ENCODE peak calls at places on chromosomes 4 and X, in five cellular contexts. One of them, this sample, is unnamed.

GRCh38 chr4:70931359-70931758 is 29.2 kb downstream of the MOB1B start:
- DNase-seq in HepG2: no peak
- DNase-seq in HCT116: no peak
- DNase-seq in K562: no peak
- DNase-seq in GM12878: no peak
- DNase-seq in this sample: no peak

GRCh38 chrX:32562261-32562660 is 649.1 kb downstream of the DMD start:
- DNase-seq in GM12878: no peak
- DNase-seq in K562: no peak
- DNase-seq in HCT116: no peak
- DNase-seq in HepG2: no peak
- DNase-seq in this sample: no peak

GRCh38 chr4:56979674-56980073 is 978 bp downstream of the POLR2B start:
- DNase-seq in HepG2: peak
- DNase-seq in HCT116: no peak
- DNase-seq in GM12878: no peak
- DNase-seq in K562: no peak
- DNase-seq in this sample: no peak

GRCh38 chr4:43457866-43458265 is 565.4 kb downstream of the GRXCR1 start:
- DNase-seq in HepG2: no peak
- DNase-seq in K562: no peak
- DNase-seq in GM12878: no peak
- DNase-seq in HCT116: no peak
- DNase-seq in this sample: peak

GRCh38 chrX:107766470-107767140 is 9.0 kb downstream of the TSC22D3 start:
- DNase-seq in HCT116: no peak
- DNase-seq in K562: no peak
- DNase-seq in GM12878: no peak
- DNase-seq in HepG2: no peak
- DNase-seq in this sample: peak

GRCh38 chr4:184416913-184417734 is 57.2 kb downstream of the IRF2 start:
- DNase-seq in HepG2: no peak
- DNase-seq in HCT116: no peak
- DNase-seq in K562: no peak
- DNase-seq in GM12878: peak
- DNase-seq in this sample: no peak

GRCh38 chr4:89099034-89099433 is 12.3 kb upstream of the TIGD2 start:
- DNase-seq in K562: no peak
- DNase-seq in GM12878: no peak
- DNase-seq in HepG2: no peak
- DNase-seq in HCT116: no peak
- DNase-seq in this sample: no peak

GRCh38 chr4:111991163-111991562 is 154.1 kb upstream of the FAM241A start:
- DNase-seq in K562: no peak
- DNase-seq in GM12878: peak
- DNase-seq in HCT116: no peak
- DNase-seq in HepG2: no peak
- DNase-seq in this sample: no peak

GRCh38 chrX:29453333-29453732 is 762.0 kb upstream of the MAGEB2 start:
- DNase-seq in K562: no peak
- DNase-seq in GM12878: no peak
- DNase-seq in HCT116: no peak
- DNase-seq in HepG2: no peak
- DNase-seq in this sample: no peak

GRCh38 chr4:87133183-87133582 is 87.2 kb downstream of the KLHL8 start:
- DNase-seq in GM12878: no peak
- DNase-seq in HepG2: no peak
- DNase-seq in K562: no peak
- DNase-seq in HCT116: no peak
- DNase-seq in this sample: no peak

GRCh38 chrX:135688137-135688536 is 25.3 kb upstream of the CT45A1 start:
- DNase-seq in K562: no peak
- DNase-seq in GM12878: no peak
- DNase-seq in HepG2: no peak
- DNase-seq in HCT116: peak
- DNase-seq in this sample: no peak

GRCh38 chr4:22465996-22466395 is 49.9 kb downstream of the ADGRA3 start:
- DNase-seq in K562: no peak
- DNase-seq in GM12878: no peak
- DNase-seq in HCT116: no peak
- DNase-seq in HepG2: no peak
- DNase-seq in this sample: no peak

GRCh38 chr4:152950402-152951274 is 14.5 kb downstream of the FHDC1 start:
- DNase-seq in GM12878: no peak
- DNase-seq in K562: no peak
- DNase-seq in HepG2: no peak
- DNase-seq in HCT116: no peak
- DNase-seq in this sample: no peak

GRCh38 chr4:174523003-174523693 is 860 bp upstream of the HPGD start:
- DNase-seq in HCT116: no peak
- DNase-seq in HepG2: no peak
- DNase-seq in K562: no peak
- DNase-seq in GM12878: no peak
- DNase-seq in this sample: no peak

GRCh38 chr4:1952046-1952700 is 56.6 kb downstream of the NELFA start:
- DNase-seq in HepG2: no peak
- DNase-seq in K562: no peak
- DNase-seq in GM12878: no peak
- DNase-seq in HCT116: no peak
- DNase-seq in this sample: no peak

GRCh38 chr4:138959421-138959820 is 56.2 kb upstream of the NOCT start:
- DNase-seq in HCT116: no peak
- DNase-seq in GM12878: no peak
- DNase-seq in K562: no peak
- DNase-seq in HepG2: no peak
- DNase-seq in this sample: no peak

GRCh38 chr4:140186651-140187315 is 32.8 kb upstream of the MAML3 start:
- DNase-seq in GM12878: no peak
- DNase-seq in HCT116: peak
- DNase-seq in HepG2: no peak
- DNase-seq in K562: no peak
- DNase-seq in this sample: peak

GRCh38 chr4:75081561-75081960 is 148.6 kb downstream of the PARM1 start:
- DNase-seq in HepG2: no peak
- DNase-seq in HCT116: no peak
- DNase-seq in K562: no peak
- DNase-seq in GM12878: no peak
- DNase-seq in this sample: no peak

GRCh38 chrX:107712231-107713204 is 63.1 kb downstream of the TSC22D3 start:
- DNase-seq in HepG2: no peak
- DNase-seq in GM12878: no peak
- DNase-seq in K562: no peak
- DNase-seq in HCT116: no peak
- DNase-seq in this sample: no peak

GRCh38 chrX:17560385-17560784 is 176.9 kb upstream of the SCML1 start:
- DNase-seq in GM12878: no peak
- DNase-seq in HepG2: no peak
- DNase-seq in HCT116: no peak
- DNase-seq in K562: no peak
- DNase-seq in this sample: no peak

GRCh38 chr4:127975121-127975770 is 10.0 kb downstream of the ABHD18 start:
- DNase-seq in GM12878: no peak
- DNase-seq in K562: no peak
- DNase-seq in HCT116: no peak
- DNase-seq in HepG2: peak
- DNase-seq in this sample: no peak

GRCh38 chr4:10115657-10116624 is 658 bp downstream of the WDR1 start:
- DNase-seq in GM12878: peak
- DNase-seq in HCT116: peak
- DNase-seq in K562: peak
- DNase-seq in HepG2: peak
- DNase-seq in this sample: no peak

GRCh38 chr4:81913427-81913878 is 441.7 kb upstream of the RASGEF1B start:
- DNase-seq in K562: peak
- DNase-seq in HepG2: peak
- DNase-seq in HCT116: peak
- DNase-seq in GM12878: no peak
- DNase-seq in this sample: peak

GRCh38 chr4:110091426-110091825 is 107.0 kb downstream of the ELOVL6 start:
- DNase-seq in K562: no peak
- DNase-seq in HCT116: peak
- DNase-seq in GM12878: no peak
- DNase-seq in HepG2: no peak
- DNase-seq in this sample: peak

GRCh38 chr4:153205028-153205648 is 895 bp downstream of the TRIM2 start:
- DNase-seq in HCT116: no peak
- DNase-seq in K562: peak
- DNase-seq in HepG2: peak
- DNase-seq in GM12878: peak
- DNase-seq in this sample: no peak

GRCh38 chr4:146641762-146642161 is 3.1 kb downstream of the POU4F2 start:
- DNase-seq in K562: no peak
- DNase-seq in HCT116: no peak
- DNase-seq in HepG2: no peak
- DNase-seq in GM12878: no peak
- DNase-seq in this sample: no peak

GRCh38 chr4:146638801-146639351 is at the start of gene POU4F2:
- DNase-seq in HCT116: no peak
- DNase-seq in GM12878: no peak
- DNase-seq in K562: no peak
- DNase-seq in HepG2: no peak
- DNase-seq in this sample: no peak

GRCh38 chr4:146639414-146639814 is 721 bp downstream of the POU4F2 start:
- DNase-seq in HepG2: no peak
- DNase-seq in HCT116: no peak
- DNase-seq in K562: no peak
- DNase-seq in GM12878: no peak
- DNase-seq in this sample: no peak

GRCh38 chr4:146640021-146640425 is 1.3 kb downstream of the POU4F2 start:
- DNase-seq in K562: no peak
- DNase-seq in HCT116: no peak
- DNase-seq in GM12878: no peak
- DNase-seq in HepG2: no peak
- DNase-seq in this sample: no peak

GRCh38 chr4:146640459-146641061 is 1.9 kb downstream of the POU4F2 start:
- DNase-seq in GM12878: no peak
- DNase-seq in HepG2: no peak
- DNase-seq in K562: no peak
- DNase-seq in HCT116: no peak
- DNase-seq in this sample: no peak
- TF ChIP-seq EZH2 in GM12878: no peak
- TF ChIP-seq EZH2 in HepG2: no peak
- TF ChIP-seq EZH2 in K562: no peak
- TF ChIP-seq EZH2 in HCT116: no peak
- TF ChIP-seq EZH2 in this sample: peak

GRCh38 chrX:39385022-39385421 is 583.8 kb downstream of the MID1IP1 start:
- DNase-seq in GM12878: no peak
- DNase-seq in HepG2: no peak
- DNase-seq in K562: no peak
- DNase-seq in HCT116: no peak
- DNase-seq in this sample: no peak
- H3K9ac ChIP-seq in GM12878: no peak
- H3K9ac ChIP-seq in HepG2: no peak
- H3K9ac ChIP-seq in K562: no peak
- H3K9ac ChIP-seq in HCT116: no peak
- H3K9ac ChIP-seq in this sample: no peak

DNA sequence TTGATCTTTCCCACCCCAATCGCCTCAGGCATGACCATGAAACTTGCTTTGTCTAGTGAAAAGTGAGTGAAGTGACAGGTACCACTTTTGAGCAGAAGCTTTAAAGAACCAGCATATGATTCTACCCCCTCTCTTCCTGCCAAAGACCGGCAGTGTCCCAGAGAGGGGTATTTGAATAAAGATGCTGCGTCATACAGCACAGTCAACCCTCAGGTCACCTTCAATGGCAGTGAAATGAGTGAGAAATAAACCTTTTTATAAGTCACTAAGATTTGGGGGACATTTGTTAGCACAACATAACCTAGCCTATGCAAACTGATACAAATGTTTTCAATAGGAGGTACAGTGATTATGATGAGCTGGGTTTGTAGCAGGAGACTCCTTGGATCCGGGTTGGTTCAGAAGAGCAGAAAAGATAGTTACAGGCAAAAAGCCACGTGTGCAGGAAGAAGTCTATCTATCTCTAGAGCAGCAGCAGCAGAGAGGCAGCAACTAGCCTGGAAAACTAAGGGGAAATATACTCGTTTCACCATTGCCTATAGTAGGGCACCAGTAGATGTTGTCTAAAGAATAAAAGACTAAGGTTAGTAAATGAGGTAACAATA is 30.3 kb upstream of the SPRY1 start:
- DNase-seq in HCT116: no peak
- DNase-seq in K562: no peak
- DNase-seq in GM12878: no peak
- DNase-seq in HepG2: no peak
- DNase-seq in this sample: no peak
- TF ChIP-seq EZH2 in HCT116: no peak
- TF ChIP-seq EZH2 in K562: no peak
- TF ChIP-seq EZH2 in GM12878: no peak
- TF ChIP-seq EZH2 in HepG2: no peak
- TF ChIP-seq EZH2 in this sample: no peak

GRCh38 chr4:8202526-8203375 is 3.7 kb downstream of the SH3TC1 start:
- DNase-seq in K562: no peak
- DNase-seq in HepG2: peak
- DNase-seq in HCT116: no peak
- DNase-seq in GM12878: no peak
- DNase-seq in this sample: no peak

GRCh38 chr4:8199594-8200301 is 658 bp downstream of the SH3TC1 start:
- DNase-seq in GM12878: no peak
- DNase-seq in K562: no peak
- DNase-seq in HCT116: no peak
- DNase-seq in HepG2: no peak
- DNase-seq in this sample: no peak

GRCh38 chr4:8200302-8200975 is 1.3 kb downstream of the SH3TC1 start:
- DNase-seq in HCT116: no peak
- DNase-seq in GM12878: no peak
- DNase-seq in HepG2: no peak
- DNase-seq in K562: peak
- DNase-seq in this sample: no peak

GRCh38 chr4:8202108-8202507 is 3.0 kb downstream of the SH3TC1 start:
- DNase-seq in HepG2: no peak
- DNase-seq in HCT116: no peak
- DNase-seq in K562: no peak
- DNase-seq in GM12878: no peak
- DNase-seq in this sample: no peak

GRCh38 chr4:8201341-8201781 is 2.3 kb downstream of the SH3TC1 start:
- DNase-seq in GM12878: peak
- DNase-seq in HepG2: no peak
- DNase-seq in K562: no peak
- DNase-seq in HCT116: no peak
- DNase-seq in this sample: no peak
- H3K9ac ChIP-seq in GM12878: peak
- H3K9ac ChIP-seq in HepG2: peak
- H3K9ac ChIP-seq in K562: no peak
- H3K9ac ChIP-seq in HCT116: no peak
- H3K9ac ChIP-seq in this sample: peak

This sample was measured in keratinocyte.